ENCODE peak calls at places on chromosome 20, in six cellular contexts. Y is IMR-90, G is HepG2, H is GM12878, W is H1, S is K562. R is an unnamed sample.

GRCh38 chr20:45867811-45868176 is 10.4 kb downstream of the ZSWIM3 start:
- DNase-seq in S (no peak), W (no peak), Y (peak; percentile 81), G (no peak), H (no peak), R (no peak)

GRCh38 chr20:48965189-48965910 is 43.8 kb downstream of the ARFGEF2 start:
- DNase-seq in W (no peak), G (no peak), Y (peak; percentile 72), H (no peak), S (no peak), R (no peak)

GRCh38 chr20:10679269-10679668 is 5.5 kb upstream of the JAG1 start:
- DNase-seq in H (no peak), S (no peak), Y (peak; percentile 30), G (no peak), W (no peak), R (no peak)

GRCh38 chr20:22974354-22974753 is 60.8 kb upstream of the SSTR4 start:
- DNase-seq in Y (no peak), H (no peak), G (peak; percentile 24), S (peak; percentile 54), W (no peak), R (no peak)

GRCh38 chr20:22563062-22563965 is 21.1 kb downstream of the FOXA2 start:
- DNase-seq in W (no peak), H (no peak), Y (no peak), S (no peak), G (no peak), R (no peak)

GRCh38 chr20:46307139-46307998 is 929 bp downstream of the CDH22 start:
- DNase-seq in Y (peak; percentile 20), H (no peak), W (peak; percentile 49), G (peak; percentile 44), S (peak; percentile 69), R (peak; percentile 87)

GRCh38 chr20:9609892-9610502 is 95.6 kb downstream of the LAMP5 start:
- DNase-seq in Y (peak; percentile 71), W (peak; percentile 31), S (peak; percentile 47), H (peak; percentile 61), G (peak; percentile 65), R (peak; percentile 83)

GRCh38 chr20:856361-856775 is 22.9 kb downstream of the FAM110A start:
- DNase-seq in W (no peak), S (no peak), Y (peak; percentile 54), H (no peak), G (no peak), R (peak; percentile 82)

GRCh38 chr20:17641993-17642392 is 40.0 kb downstream of the RRBP1 start:
- DNase-seq in H (no peak), Y (no peak), W (no peak), G (no peak), S (no peak), R (no peak)

GRCh38 chr20:59603727-59604608 is at the start of gene PHACTR3:
- DNase-seq in H (no peak), S (no peak), W (no peak), Y (no peak), G (no peak), R (no peak)

GRCh38 chr20:7841967-7842301 is 98.3 kb downstream of the HAO1 start:
- DNase-seq in W (peak; percentile 25), H (no peak), S (no peak), G (no peak), Y (peak; percentile 83), R (peak; percentile 85)

GRCh38 chr20:60202046-60202445 is 243.8 kb downstream of the CDH26 start:
- DNase-seq in G (no peak), S (no peak), H (no peak), W (no peak), Y (no peak), R (no peak)

GRCh38 chr20:45254867-45255266 is 503 bp upstream of the SLPI start:
- DNase-seq in S (no peak), W (no peak), H (no peak), Y (peak; percentile 9), G (peak; percentile 37), R (peak; percentile 12)

GRCh38 chr20:50054626-50055511 is 58.1 kb downstream of the UBE2V1 start:
- DNase-seq in W (no peak), G (peak; percentile 67), Y (peak; percentile 41), H (no peak), S (no peak), R (no peak)

GRCh38 chr20:61589055-61589385 is 337.0 kb downstream of the CDH4 start:
- DNase-seq in Y (peak; percentile 90), H (no peak), W (no peak), G (no peak), S (no peak), R (peak; percentile 12)

DNA sequence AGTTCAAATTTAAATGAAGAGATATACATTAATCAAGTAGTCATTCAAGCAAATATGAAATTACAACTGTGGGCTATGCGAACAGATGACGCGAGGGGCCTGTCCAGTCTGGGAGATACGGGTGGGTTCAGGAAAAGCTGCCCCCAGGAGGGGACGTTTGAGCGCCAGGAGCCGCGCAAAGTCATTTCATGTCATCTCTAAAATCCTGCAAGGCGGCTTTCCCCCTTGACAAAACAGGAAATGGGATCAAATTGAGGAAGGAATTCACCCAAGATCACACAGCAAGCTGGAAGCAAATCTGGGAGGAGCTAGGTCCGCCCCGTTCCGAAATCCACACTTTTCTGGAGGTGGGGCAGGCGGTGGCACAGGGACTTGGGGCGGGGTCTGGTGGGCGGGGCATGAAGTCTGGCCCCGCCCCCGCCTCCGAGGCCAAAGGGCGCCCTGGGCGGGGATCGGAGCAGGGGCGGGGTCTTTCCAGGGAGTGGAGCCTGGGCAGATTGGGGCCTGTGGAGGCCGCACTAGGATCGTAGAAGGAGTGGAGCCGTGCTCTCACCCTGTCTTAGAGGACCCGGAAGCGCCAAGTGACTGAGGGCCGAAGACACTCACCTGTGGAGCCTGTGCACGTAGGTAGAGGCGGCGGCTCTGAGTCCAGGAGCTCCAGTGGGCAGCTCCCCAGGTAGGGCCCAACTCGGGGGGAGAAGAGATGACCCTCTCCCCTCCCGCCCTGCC is at the start of gene LPIN3:
- DNase-seq in Y (peak; percentile 63), W (peak; percentile 81), G (peak; percentile 92), H (no peak), S (peak; percentile 95), R (peak; percentile 91)
- TF ChIP-seq POLR2A in Y (no peak), W (peak; percentile 86), G (peak; percentile 94), H (no peak), S (peak; percentile 74), R (peak; percentile 81)

GRCh38 chr20:21090112-21090737 is 15.9 kb downstream of the LINC00237 start:
- DNase-seq in W (no peak), S (no peak), Y (no peak), G (no peak), H (no peak), R (no peak)
- TF ChIP-seq RFX5 in W (no peak), S (no peak), Y (no peak), G (no peak), H (no peak), R (no peak)

GRCh38 chr20:24582373-24583168 is 113.1 kb downstream of the SYNDIG1 start:
- DNase-seq in G (no peak), H (no peak), S (no peak), W (no peak), Y (no peak), R (no peak)

GRCh38 chr20:24584078-24584477 is 114.6 kb downstream of the SYNDIG1 start:
- DNase-seq in Y (no peak), H (no peak), S (no peak), W (no peak), G (no peak), R (no peak)

GRCh38 chr20:24581443-24582170 is 112.2 kb downstream of the SYNDIG1 start:
- DNase-seq in W (no peak), Y (no peak), S (no peak), H (no peak), G (no peak), R (no peak)

GRCh38 chr20:24584538-24585356 is 115.3 kb downstream of the SYNDIG1 start:
- DNase-seq in S (no peak), H (no peak), Y (peak; percentile 59), G (no peak), W (no peak), R (no peak)

GRCh38 chr20:24583169-24583792 is 113.9 kb downstream of the SYNDIG1 start:
- DNase-seq in Y (no peak), H (no peak), S (no peak), G (no peak), W (no peak), R (no peak)
- TF ChIP-seq POLR2A in Y (no peak), H (no peak), S (no peak), G (no peak), W (no peak), R (no peak)

DNA sequence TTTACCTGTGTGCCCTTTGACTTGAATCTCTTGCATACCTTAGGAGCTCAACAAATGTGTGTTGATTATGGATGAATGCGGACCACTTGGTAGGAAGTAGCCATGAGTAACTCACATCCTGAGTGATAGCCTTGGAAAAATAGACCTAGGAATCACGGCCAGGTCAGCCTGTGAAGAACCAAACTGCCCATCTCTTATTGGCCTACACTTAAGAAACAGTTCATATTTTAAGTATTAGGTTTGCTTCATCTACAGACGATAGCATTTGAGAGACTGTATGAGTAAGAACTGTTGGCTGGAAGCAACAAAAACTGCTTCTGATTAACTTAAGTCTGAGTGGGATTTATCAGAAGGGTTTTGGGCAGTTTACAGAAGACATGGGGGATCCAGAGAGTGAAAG is 320.1 kb upstream of the PRND start:
- DNase-seq in S (no peak), G (no peak), W (no peak), Y (peak; percentile 68), H (no peak), R (no peak)
- TF ChIP-seq RFX5 in S (no peak), G (no peak), W (no peak), Y (no peak), H (no peak), R (no peak)

GRCh38 chr20:36584018-36584481 is 10.7 kb downstream of the TGIF2 start:
- DNase-seq in W (no peak), S (no peak), G (no peak), H (no peak), Y (no peak), R (no peak)
- TF ChIP-seq POLR2A in W (no peak), S (no peak), G (no peak), H (peak; percentile 45), Y (no peak), R (no peak)

GRCh38 chr20:53215166-53215565 is 243.0 kb downstream of the TSHZ2 start:
- DNase-seq in S (no peak), W (no peak), G (no peak), Y (no peak), H (no peak), R (no peak)
- TF ChIP-seq RFX5 in S (no peak), W (no peak), G (no peak), Y (no peak), H (no peak), R (no peak)

DNA sequence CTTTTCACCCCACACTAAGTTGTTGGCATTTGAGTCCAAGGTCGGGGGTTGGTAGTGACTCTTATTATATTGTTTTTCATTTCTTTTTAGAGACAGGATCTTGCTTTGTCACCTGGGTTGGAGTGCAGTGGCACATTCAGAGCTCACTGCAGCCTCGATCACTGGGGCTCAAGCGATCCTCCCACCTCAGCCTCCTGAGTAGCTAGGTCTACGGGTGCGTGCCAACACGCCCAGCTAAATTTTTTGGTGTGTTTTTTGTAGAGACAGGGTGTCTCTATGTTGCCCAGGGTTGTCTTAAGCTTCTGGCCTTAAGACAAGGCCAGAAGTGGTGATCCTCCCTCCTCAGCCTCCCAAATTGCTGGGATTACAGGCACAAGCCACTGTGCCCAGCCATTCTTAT is 25.1 kb upstream of the TGM2 start:
- DNase-seq in G (no peak), Y (no peak), H (no peak), S (no peak), W (no peak), R (no peak)
- TF ChIP-seq POLR2A in G (no peak), Y (no peak), H (no peak), S (no peak), W (no peak), R (no peak)

R was measured in A549.